ENCODE peak calls at places on chromosomes 11 and 22, in four cellular contexts. Z is mesendoderm, O is H1, I is H9. N is an unnamed sample.

GRCh38 chr22:30204742-30205111 is 41.8 kb downstream of the LIF start:
- DNase-seq in Z (no peak), O (no peak), I (no peak), N (peak)

GRCh38 chr11:122115520-122116343 is at the start of gene BLID:
- DNase-seq in Z (peak), O (peak), I (peak), N (peak)

GRCh38 chr11:100328626-100329340 is 358.3 kb upstream of the ARHGAP42 start:
- DNase-seq in Z (peak), O (no peak), I (peak), N (peak)

GRCh38 chr11:18394928-18395734 is 768 bp downstream of the LDHA start:
- DNase-seq in Z (peak), O (peak), I (peak), N (peak)

GRCh38 chr22:36901411-36902142 is 11.9 kb upstream of the CSF2RB start:
- DNase-seq in Z (peak), O (no peak), I (no peak), N (no peak)

GRCh38 chr11:128596245-128596644 is 8.9 kb upstream of the ETS1 start:
- DNase-seq in Z (no peak), O (no peak), I (no peak), N (no peak)

GRCh38 chr11:125358254-125358840 is 137.7 kb downstream of the FEZ1 start:
- DNase-seq in Z (no peak), O (no peak), I (no peak), N (peak)

GRCh38 chr11:74703211-74703610 is 28.0 kb downstream of the CHRDL2 start:
- DNase-seq in Z (no peak), O (no peak), I (no peak), N (no peak)

GRCh38 chr11:8071616-8072581 is 9.1 kb upstream of the TUB start:
- DNase-seq in Z (no peak), O (no peak), I (peak), N (no peak)

GRCh38 chr22:50299724-50300619 is 7.5 kb downstream of the PLXNB2 start:
- DNase-seq in Z (peak), O (peak), I (peak), N (no peak)

GRCh38 chr11:1931326-1931725 is 11.8 kb downstream of the TNNT3 start:
- DNase-seq in Z (no peak), O (no peak), I (no peak), N (peak)

GRCh38 chr11:56783448-56784041 is 35.0 kb upstream of the OR9G4 start:
- DNase-seq in Z (peak), O (no peak), I (no peak), N (peak)

GRCh38 chr22:37079668-37080171 is 28.2 kb downstream of the KCTD17 start:
- DNase-seq in Z (peak), O (no peak), I (no peak), N (peak)

GRCh38 chr22:17106785-17107546 is 14.2 kb downstream of the TMEM121B start:
- DNase-seq in Z (no peak), O (no peak), I (no peak), N (no peak)

GRCh38 chr11:86355256-86355655 is 19.4 kb upstream of the CCDC81 start:
- DNase-seq in Z (no peak), O (no peak), I (no peak), N (no peak)

GRCh38 chr22:19422440-19423301 is 8.9 kb downstream of the HIRA start:
- DNase-seq in Z (peak), O (no peak), I (no peak), N (no peak)

GRCh38 chr11:30586251-30587144 is at the start of gene MPPED2:
- DNase-seq in Z (peak), O (peak), I (peak), N (no peak)

GRCh38 chr11:128135451-128135850 is 451.9 kb downstream of the ETS1 start:
- DNase-seq in Z (peak), O (no peak), I (no peak), N (no peak)

GRCh38 chr11:65574963-65575567 is 788 bp upstream of the EHBP1L1 start:
- DNase-seq in Z (peak), O (no peak), I (no peak), N (no peak)

GRCh38 chr22:30574095-30574981 is at the start of gene GAL3ST1:
- DNase-seq in Z (peak), O (no peak), I (peak), N (no peak)

GRCh38 chr22:27662359-27663030 is 139.1 kb downstream of the MN1 start:
- DNase-seq in Z (no peak), O (no peak), I (no peak), N (no peak)

GRCh38 chr11:8906629-8907028 is 4.4 kb upstream of the AKIP1 start:
- DNase-seq in Z (no peak), O (no peak), I (no peak), N (peak)

GRCh38 chr11:101706541-101706940 is 122.7 kb upstream of the TRPC6 start:
- DNase-seq in Z (no peak), O (no peak), I (no peak), N (peak)

GRCh38 chr22:32469799-32470212 is 4.8 kb upstream of the FBXO7 start:
- DNase-seq in Z (peak), O (no peak), I (no peak), N (peak)

GRCh38 chr11:7186190-7186589 is 65.5 kb upstream of the SYT9 start:
- DNase-seq in Z (no peak), O (no peak), I (no peak), N (peak)

GRCh38 chr22:29166180-29166579 is 39.5 kb upstream of the EMID1 start:
- DNase-seq in Z (no peak), O (no peak), I (no peak), N (no peak)

GRCh38 chr11:64103377-64103985 is 62.4 kb downstream of the MACROD1 start:
- DNase-seq in Z (no peak), O (no peak), I (no peak), N (no peak)

GRCh38 chr11:101061606-101062005 is 68.0 kb downstream of the PGR start:
- DNase-seq in Z (peak), O (no peak), I (no peak), N (peak)

GRCh38 chr11:120964857-120965256 is 59.0 kb upstream of the TBCEL start:
- DNase-seq in Z (no peak), O (no peak), I (no peak), N (peak)

GRCh38 chr22:38610234-38610633 is 40.3 kb upstream of the DMC1 start:
- DNase-seq in Z (no peak), O (no peak), I (no peak), N (no peak)

GRCh38 chr11:114134870-114135269 is 75.4 kb downstream of the ZBTB16 start:
- DNase-seq in Z (peak), O (no peak), I (no peak), N (peak)

GRCh38 chr22:26556904-26557303 is 33.0 kb downstream of the TPST2 start:
- DNase-seq in Z (no peak), O (no peak), I (no peak), N (no peak)

GRCh38 chr11:80084614-80085013 is 643.8 kb upstream of the TENM4 start:
- DNase-seq in Z (no peak), O (no peak), I (no peak), N (no peak)

GRCh38 chr22:33076368-33076767 is 18.2 kb upstream of the SYN3 start:
- DNase-seq in Z (peak), O (no peak), I (no peak), N (peak)

GRCh38 chr11:119650251-119650650 is 78.7 kb downstream of the NECTIN1 start:
- DNase-seq in Z (peak), O (no peak), I (peak), N (no peak)

GRCh38 chr11:72613977-72614376 is 60.2 kb downstream of the PDE2A start:
- DNase-seq in Z (no peak), O (no peak), I (no peak), N (no peak)

GRCh38 chr11:35911013-35911412 is 32.8 kb upstream of the LDLRAD3 start:
- DNase-seq in Z (no peak), O (no peak), I (no peak), N (no peak)

GRCh38 chr11:43419460-43419859 is 60.7 kb downstream of the TTC17 start:
- DNase-seq in Z (peak), O (no peak), I (no peak), N (peak)

GRCh38 chr22:47121791-47122190 is 359.3 kb downstream of the TBC1D22A start:
- DNase-seq in Z (no peak), O (no peak), I (no peak), N (no peak)
- H3K56ac ChIP-seq in Z (no peak), O (no peak), I (no peak), N (no peak)

DNA sequence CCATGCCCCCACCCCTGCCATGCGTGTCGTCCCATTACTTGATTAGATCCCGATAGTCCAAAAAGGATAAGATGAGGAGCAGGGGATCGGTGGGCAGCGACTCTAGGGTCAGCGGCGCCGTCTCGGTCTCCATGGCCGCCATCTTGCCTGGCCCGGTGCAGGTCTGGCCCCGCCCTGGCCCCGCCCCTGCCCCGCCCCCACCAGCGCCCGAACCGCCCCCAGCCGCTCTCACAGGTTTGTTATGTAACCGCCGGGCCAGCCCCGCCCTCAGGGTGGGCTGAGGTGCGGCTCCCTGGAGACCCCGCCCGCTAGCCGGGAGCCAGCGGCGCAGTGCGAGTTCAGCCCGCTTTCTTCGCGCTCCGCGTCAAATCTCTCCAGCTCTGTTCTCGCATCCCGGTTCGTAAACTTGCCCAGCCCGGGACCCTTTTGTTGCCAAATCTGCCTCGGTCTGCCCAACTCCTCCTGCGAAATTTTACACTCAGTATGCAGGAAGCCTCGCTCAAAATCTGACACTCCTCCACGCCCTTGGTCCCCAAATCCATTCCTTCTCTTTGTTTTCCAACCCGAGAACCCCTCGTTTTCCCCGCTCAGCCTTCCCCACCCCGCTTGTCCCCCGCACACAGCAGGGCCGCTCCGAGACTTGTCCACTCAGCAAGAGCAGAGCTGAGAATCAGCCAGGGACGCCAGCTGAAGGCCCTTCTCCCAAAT is at the start of gene FBXO3:
- DNase-seq in Z (peak), O (peak), I (peak), N (peak)
- H3K27ac ChIP-seq in Z (no peak), O (no peak), I (no peak), N (peak)

GRCh38 chr11:3799143-3799542 is 1.8 kb upstream of the NUP98 start:
- DNase-seq in Z (no peak), O (no peak), I (no peak), N (no peak)
- H3K56ac ChIP-seq in Z (peak), O (no peak), I (no peak), N (no peak)

GRCh38 chr11:111047376-111047775 is 198.1 kb upstream of the POU2AF2 start:
- DNase-seq in Z (peak), O (peak), I (peak), N (peak)
- H3K27ac ChIP-seq in Z (no peak), O (no peak), I (no peak), N (no peak)

GRCh38 chr11:16895306-16895705 is 118.9 kb downstream of the PLEKHA7 start:
- DNase-seq in Z (no peak), O (no peak), I (no peak), N (no peak)
- H3K56ac ChIP-seq in Z (no peak), O (no peak), I (no peak), N (no peak)

GRCh38 chr11:44519989-44520737 is 45.3 kb upstream of the CD82 start:
- DNase-seq in Z (no peak), O (no peak), I (no peak), N (no peak)
- H3K27ac ChIP-seq in Z (no peak), O (no peak), I (no peak), N (no peak)

GRCh38 chr11:126468102-126468521 is 112.6 kb downstream of the ST3GAL4 start:
- DNase-seq in Z (no peak), O (no peak), I (no peak), N (no peak)
- H3K56ac ChIP-seq in Z (no peak), O (no peak), I (no peak), N (no peak)

N was measured in IMR-90.